ENCODE peak calls at places on chromosomes 13 and 19, in ten cellular contexts. R is breast epithelium, L is H1, Y is ovary, K is adrenal gland, V is IMR-90, S is body of pancreas, O is heart left ventricle, Z is endothelial cell of umbilical vein, X is A549. I is an unnamed sample.

GRCh38 chr13:36475468-36475867 is 43.2 kb downstream of the CCNA1 start:
- DNase-seq in X (peak), S (no peak), V (no peak), L (no peak), R (no peak), Z (no peak), Y (no peak), K (no peak), O (no peak), I (no peak)

GRCh38 chr13:42363941-42364612 is 92.1 kb downstream of the AKAP11 start:
- DNase-seq in S (no peak), V (peak), Z (peak), X (peak), K (no peak), R (no peak), O (no peak), Y (no peak), L (no peak), I (peak)

GRCh38 chr13:31038834-31039552 is 106.5 kb downstream of the TEX26 start:
- DNase-seq in Y (no peak), K (no peak), Z (no peak), L (no peak), O (no peak), R (no peak), S (no peak), X (no peak), V (peak), I (peak)

GRCh38 chr13:59399513-59399912 is 764.2 kb downstream of the DIAPH3 start:
- DNase-seq in X (no peak), K (no peak), O (no peak), S (no peak), L (no peak), V (no peak), Y (no peak), Z (no peak), R (no peak), I (no peak)

GRCh38 chr13:98436379-98436909 is 140.5 kb downstream of the STK24 start:
- DNase-seq in L (no peak), O (no peak), K (no peak), X (no peak), R (no peak), S (no peak), Y (no peak), Z (no peak), V (no peak), I (no peak)

GRCh38 chr13:59424661-59425060 is 739.1 kb downstream of the DIAPH3 start:
- DNase-seq in S (no peak), O (no peak), L (no peak), K (no peak), R (no peak), Z (no peak), X (no peak), Y (no peak), V (peak), I (no peak)

GRCh38 chr13:34943675-34944634 is 1.9 kb downstream of the NBEA start:
- DNase-seq in V (no peak), L (no peak), K (no peak), Z (peak), X (no peak), R (no peak), O (no peak), S (no peak), Y (no peak), I (no peak)

GRCh38 chr19:8208710-8209110 is 460 bp upstream of the CERS4 start:
- DNase-seq in X (no peak), V (no peak), O (no peak), S (no peak), R (peak), Y (no peak), Z (no peak), K (no peak), L (no peak), I (peak)

GRCh38 chr19:4474504-4475136 is 2.5 kb downstream of the HDGFL2 start:
- DNase-seq in S (no peak), Z (peak), O (no peak), V (peak), L (peak), Y (no peak), R (no peak), X (no peak), K (no peak), I (peak)

GRCh38 chr13:34035178-34035577 is 217.2 kb downstream of the RFC3 start:
- DNase-seq in V (no peak), L (no peak), Y (no peak), K (no peak), O (no peak), X (no peak), S (no peak), Z (no peak), R (no peak), I (no peak)

GRCh38 chr19:10643968-10644290 is 10.2 kb upstream of the ILF3 start:
- DNase-seq in Y (no peak), R (no peak), O (no peak), V (no peak), K (no peak), X (no peak), L (no peak), S (no peak), Z (peak), I (no peak)

GRCh38 chr19:43618921-43619261 is 538 bp downstream of the ZNF428 start:
- DNase-seq in O (no peak), R (no peak), K (no peak), L (no peak), Y (no peak), X (peak), S (no peak), V (peak), Z (peak), I (no peak)

GRCh38 chr13:110882972-110883371 is 31.9 kb downstream of the ANKRD10 start:
- DNase-seq in O (no peak), L (no peak), Z (no peak), V (peak), X (no peak), Y (no peak), R (no peak), K (no peak), S (no peak), I (no peak)

GRCh38 chr19:13012690-13013608 is 17.7 kb downstream of the NFIX start:
- DNase-seq in Z (peak), V (peak), X (no peak), R (no peak), S (no peak), K (peak), L (no peak), O (no peak), Y (peak), I (peak)

GRCh38 chr19:15241259-15241658 is 9.0 kb upstream of the EPHX3 start:
- DNase-seq in K (no peak), S (no peak), R (no peak), L (no peak), O (no peak), Y (no peak), Z (no peak), X (no peak), V (peak), I (no peak)

GRCh38 chr19:7507884-7508283 is 8.0 kb upstream of the ZNF358 start:
- DNase-seq in V (peak), S (peak), X (peak), O (no peak), L (peak), Y (peak), Z (peak), K (peak), R (no peak), I (peak)

GRCh38 chr19:11380653-11381534 is 3.2 kb downstream of the EPOR start:
- DNase-seq in V (peak), X (peak), O (peak), K (peak), S (peak), R (peak), Z (peak), L (peak), Y (peak), I (peak)

GRCh38 chr19:53132231-53132991 is at the start of gene ZNF415:
- DNase-seq in S (peak), V (peak), L (peak), Y (peak), R (peak), Z (peak), X (no peak), K (peak), O (peak), I (peak)

GRCh38 chr13:43797869-43798268 is 11.1 kb upstream of the ENOX1 start:
- DNase-seq in K (no peak), R (no peak), S (no peak), V (peak), O (no peak), X (no peak), Z (no peak), L (no peak), Y (no peak), I (no peak)

GRCh38 chr19:14517840-14518505 is at the start of gene DNAJB1:
- DNase-seq in R (peak), S (peak), Y (peak), Z (peak), K (peak), O (peak), L (peak), X (peak), V (peak), I (peak)

GRCh38 chr19:13842294-13843103 is 34.4 kb upstream of the NANOS3 start:
- DNase-seq in O (peak), K (peak), R (peak), Y (peak), V (peak), S (peak), L (no peak), Z (peak), X (peak), I (no peak)

GRCh38 chr19:35612559-35613321 is at the start of gene HAUS5:
- DNase-seq in R (peak), L (peak), K (peak), Z (peak), O (peak), S (peak), X (peak), Y (peak), V (peak), I (peak)
- TF ChIP-seq POLR2A in R (no peak), L (peak), K (peak), Z (peak), O (no peak), S (peak), X (peak), Y (peak), V (no peak), I (peak)

DNA sequence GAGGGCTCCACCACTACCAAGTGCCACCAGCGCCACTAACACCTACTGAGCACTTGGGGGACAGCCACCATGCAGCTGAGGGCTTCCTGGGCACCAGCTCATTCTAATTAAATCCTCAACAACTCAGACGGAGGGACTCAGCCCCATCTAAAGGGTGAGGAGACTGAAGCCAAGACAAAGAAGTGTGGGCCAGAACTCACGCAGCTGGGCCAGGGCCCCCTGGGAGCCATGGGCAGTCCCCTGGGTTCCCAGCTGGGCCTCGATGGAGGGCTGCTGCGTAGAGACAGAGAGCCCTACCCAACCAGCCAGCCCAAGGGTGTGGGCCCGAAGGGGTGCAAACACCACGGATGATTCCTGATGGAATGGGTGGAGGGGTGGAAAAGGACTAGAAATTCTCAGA is 12.8 kb upstream of the PRKD2 start:
- DNase-seq in S (no peak), Y (no peak), O (no peak), Z (no peak), L (no peak), V (no peak), X (no peak), R (no peak), K (no peak), I (no peak)
- TF ChIP-seq POLR2A in S (no peak), Y (no peak), O (no peak), Z (no peak), L (no peak), V (no peak), X (no peak), R (no peak), K (no peak), I (no peak)

GRCh38 chr19:45882652-45883585 is 3.0 kb downstream of the IRF2BP1 start:
- DNase-seq in R (peak), K (peak), X (peak), Z (peak), O (peak), S (peak), Y (peak), L (peak), V (peak), I (peak)
- TF ChIP-seq POLR2A in R (no peak), K (no peak), X (peak), Z (no peak), O (no peak), S (peak), Y (no peak), L (peak), V (no peak), I (no peak)

GRCh38 chr19:36116344-36116637 is 1.0 kb downstream of the TBCB start:
- DNase-seq in V (no peak), X (no peak), Z (no peak), O (no peak), R (no peak), Y (no peak), L (no peak), S (no peak), K (no peak), I (no peak)

GRCh38 chr19:36121486-36122124 is 6.3 kb downstream of the TBCB start:
- DNase-seq in V (no peak), L (no peak), K (no peak), Z (no peak), X (no peak), S (no peak), O (no peak), Y (no peak), R (no peak), I (no peak)

GRCh38 chr19:36115453-36116343 is at the start of gene TBCB:
- DNase-seq in K (peak), R (peak), L (no peak), X (peak), O (peak), S (no peak), Y (no peak), V (peak), Z (peak), I (peak)

GRCh38 chr19:36120984-36121358 is 5.7 kb downstream of the TBCB start:
- DNase-seq in V (no peak), L (no peak), Y (no peak), R (no peak), X (no peak), Z (no peak), S (no peak), O (no peak), K (no peak), I (no peak)

GRCh38 chr19:36120092-36120983 is 5.1 kb downstream of the TBCB start:
- DNase-seq in Y (no peak), L (no peak), S (no peak), X (no peak), R (no peak), V (no peak), K (no peak), O (no peak), Z (no peak), I (no peak)
- TF ChIP-seq POLR2A in Y (no peak), L (no peak), S (no peak), X (no peak), R (no peak), V (no peak), K (no peak), O (no peak), Z (no peak), I (no peak)

GRCh38 chr19:40420766-40421467 is 4.9 kb downstream of the SERTAD1 start:
- DNase-seq in V (peak), L (peak), O (peak), K (peak), S (peak), Z (peak), Y (peak), R (peak), X (peak), I (peak)
- TF ChIP-seq POLR2A in V (no peak), L (peak), O (no peak), K (peak), S (peak), Z (peak), Y (peak), R (peak), X (peak), I (peak)

GRCh38 chr19:2215281-2215751 is 20.8 kb downstream of the PLEKHJ1 start:
- DNase-seq in S (no peak), X (no peak), Y (no peak), L (no peak), R (no peak), V (no peak), K (no peak), Z (no peak), O (no peak), I (no peak)

GRCh38 chr19:2214253-2214652 is 21.9 kb downstream of the PLEKHJ1 start:
- DNase-seq in X (no peak), K (no peak), L (no peak), S (no peak), Z (no peak), V (no peak), R (no peak), Y (no peak), O (no peak), I (no peak)

GRCh38 chr19:2213799-2214198 is 22.3 kb downstream of the PLEKHJ1 start:
- DNase-seq in V (no peak), R (no peak), Z (no peak), L (no peak), O (no peak), Y (no peak), K (no peak), S (no peak), X (no peak), I (no peak)

GRCh38 chr19:2210987-2211740 is 25.0 kb downstream of the PLEKHJ1 start:
- DNase-seq in V (no peak), Z (no peak), S (no peak), Y (no peak), X (no peak), O (no peak), K (no peak), R (no peak), L (no peak), I (no peak)

DNA sequence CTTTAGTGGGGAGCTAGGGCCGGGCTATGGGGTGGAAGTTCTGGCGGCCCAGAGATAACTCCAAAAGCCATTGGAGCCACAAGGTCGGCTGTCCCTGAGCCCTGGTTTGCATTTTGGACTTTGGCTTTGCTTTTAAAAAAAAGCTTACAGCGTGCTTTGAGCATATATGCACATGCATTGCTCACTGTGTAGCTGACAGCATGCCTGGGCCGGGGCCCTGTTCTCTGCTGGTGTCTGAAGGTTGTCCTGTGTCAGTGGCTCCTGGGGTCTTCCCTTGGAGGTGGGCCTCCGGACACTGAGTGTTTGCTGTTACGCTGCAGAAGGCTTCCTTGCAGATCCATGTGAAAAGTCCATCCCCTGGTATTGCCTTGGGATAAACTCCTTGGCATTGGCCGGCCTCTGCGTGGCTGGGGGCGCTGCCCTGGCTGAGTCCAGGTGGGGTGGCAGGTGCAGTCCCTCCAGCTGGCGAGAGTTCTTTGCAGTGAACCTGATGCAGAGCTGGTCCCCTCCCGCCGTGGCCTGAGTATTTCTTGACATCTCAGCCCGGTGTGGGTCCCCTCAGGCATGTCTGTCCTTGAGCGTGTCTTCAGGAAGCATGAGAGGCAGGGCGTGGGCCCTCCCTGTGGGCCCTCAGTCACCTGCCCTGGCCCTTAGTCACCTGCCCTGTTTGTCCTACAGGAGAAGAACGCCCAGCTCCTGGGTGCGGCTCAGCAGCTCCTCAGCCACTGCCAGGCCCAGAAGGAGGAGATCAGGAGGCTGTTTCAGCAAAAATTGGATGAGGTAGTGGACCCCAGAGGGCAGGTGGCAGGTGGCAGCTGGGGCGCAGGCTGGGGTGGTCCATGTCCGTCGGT is 23.0 kb downstream of the PLEKHJ1 start:
- DNase-seq in L (no peak), O (no peak), Z (no peak), V (no peak), S (no peak), R (no peak), Y (no peak), X (no peak), K (no peak), I (no peak)
- TF ChIP-seq POLR2A in L (no peak), O (no peak), Z (no peak), V (no peak), S (no peak), R (no peak), Y (no peak), X (no peak), K (no peak), I (no peak)

GRCh38 chr19:42297034-42297433 is 4.9 kb upstream of the PRR19 start:
- DNase-seq in Y (no peak), L (no peak), K (no peak), V (no peak), Z (no peak), O (no peak), X (no peak), R (no peak), S (peak), I (no peak)
- TF ChIP-seq POLR2A in Y (no peak), L (no peak), K (no peak), V (no peak), Z (no peak), O (no peak), X (no peak), R (no peak), S (no peak), I (no peak)

DNA sequence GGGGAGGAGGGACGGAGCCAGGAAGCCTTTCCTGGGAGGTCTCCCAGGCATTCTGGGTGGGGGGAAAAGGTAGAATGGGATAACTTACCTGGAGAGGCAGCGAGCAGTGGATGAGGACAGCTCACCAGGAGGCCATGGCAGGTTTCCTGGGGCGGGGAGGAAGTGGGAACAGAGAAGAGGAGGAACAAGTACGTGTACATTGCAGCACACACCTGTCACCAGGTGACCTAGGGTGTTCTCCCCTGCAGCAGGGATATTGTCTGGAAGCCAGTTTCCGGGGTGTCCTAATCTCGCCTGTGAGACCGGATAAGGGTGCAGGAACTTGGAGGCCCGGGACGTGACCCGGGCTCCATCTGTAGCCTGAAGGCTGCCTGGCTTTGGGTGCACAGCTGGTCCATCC is at the start of gene FUT3:
- DNase-seq in O (no peak), Y (no peak), S (peak), K (no peak), Z (no peak), V (no peak), R (no peak), X (no peak), L (no peak), I (no peak)
- TF ChIP-seq POLR2A in O (no peak), Y (no peak), S (peak), K (no peak), Z (no peak), V (no peak), R (no peak), X (no peak), L (no peak), I (no peak)

DNA sequence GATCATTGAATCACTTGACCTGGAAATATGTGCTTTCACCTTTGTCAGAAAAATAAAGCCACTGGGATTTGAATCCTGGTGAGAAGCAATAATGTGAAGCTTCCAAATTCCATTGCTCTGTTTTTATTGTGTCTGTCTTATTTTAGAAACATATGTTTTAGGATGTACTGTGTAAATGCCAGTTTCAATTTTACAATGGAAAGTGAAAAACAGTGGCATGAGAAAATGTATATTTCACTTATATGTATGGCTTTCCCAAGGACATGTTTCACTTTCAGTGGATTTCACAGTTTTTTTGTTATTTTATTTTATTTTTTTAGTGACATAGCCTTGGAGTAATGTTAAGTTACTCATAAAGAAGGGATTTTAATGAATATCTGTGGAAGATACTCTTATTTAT is 190.3 kb downstream of the GPC6 start:
- DNase-seq in Y (no peak), K (no peak), S (no peak), Z (no peak), L (no peak), O (no peak), X (no peak), V (peak), R (no peak), I (no peak)
- TF ChIP-seq POLR2A in Y (no peak), K (no peak), S (no peak), Z (no peak), L (no peak), O (no peak), X (no peak), V (no peak), R (no peak), I (no peak)

GRCh38 chr19:28605501-28606268 is 607.3 kb downstream of the UQCRFS1 start:
- DNase-seq in X (no peak), Z (no peak), O (no peak), Y (no peak), K (no peak), V (no peak), S (no peak), L (no peak), R (no peak), I (no peak)
- TF ChIP-seq POLR2A in X (no peak), Z (no peak), O (no peak), Y (no peak), K (no peak), V (no peak), S (no peak), L (no peak), R (no peak), I (no peak)